ENCODE peak calls at places on chromosomes 2 and 18, in six cellular contexts. One of them, this sample, is unnamed.

GRCh38 chr2:1930956-1931914 is 186.9 kb upstream of the PXDN start:
- DNase-seq in HT1080: no peak
- DNase-seq in activated CD4-positive, CD25-positive, alpha-beta regulatory T cell: no peak
- DNase-seq in psoas muscle: no peak
- DNase-seq in cardiac fibroblast: no peak
- DNase-seq in NCI-H524: no peak
- DNase-seq in this sample: no peak

GRCh38 chr2:143841935-143842334 is 678.0 kb downstream of the ZEB2 start:
- DNase-seq in psoas muscle: no peak
- DNase-seq in cardiac fibroblast: peak; percentile 40
- DNase-seq in activated CD4-positive, CD25-positive, alpha-beta regulatory T cell: no peak
- DNase-seq in HT1080: no peak
- DNase-seq in NCI-H524: peak; percentile 15
- DNase-seq in this sample: no peak

GRCh38 chr18:48460929-48461583 is 51.9 kb upstream of the ZBTB7C start:
- DNase-seq in activated CD4-positive, CD25-positive, alpha-beta regulatory T cell: no peak
- DNase-seq in psoas muscle: no peak
- DNase-seq in HT1080: peak; percentile 36
- DNase-seq in cardiac fibroblast: peak; percentile 48
- DNase-seq in NCI-H524: no peak
- DNase-seq in this sample: peak; percentile 39

GRCh38 chr2:135664623-135665068 is 77.0 kb upstream of the UBXN4 start:
- DNase-seq in NCI-H524: no peak
- DNase-seq in activated CD4-positive, CD25-positive, alpha-beta regulatory T cell: no peak
- DNase-seq in HT1080: peak; percentile 16
- DNase-seq in cardiac fibroblast: peak; percentile 28
- DNase-seq in psoas muscle: no peak
- DNase-seq in this sample: no peak

GRCh38 chr2:1588994-1589611 is 155.2 kb downstream of the PXDN start:
- DNase-seq in NCI-H524: no peak
- DNase-seq in psoas muscle: peak; percentile 37
- DNase-seq in cardiac fibroblast: peak; percentile 37
- DNase-seq in HT1080: peak; percentile 34
- DNase-seq in activated CD4-positive, CD25-positive, alpha-beta regulatory T cell: no peak
- DNase-seq in this sample: no peak

GRCh38 chr2:18918280-18918679 is 328.9 kb upstream of the NT5C1B start:
- DNase-seq in HT1080: no peak
- DNase-seq in psoas muscle: no peak
- DNase-seq in NCI-H524: no peak
- DNase-seq in cardiac fibroblast: no peak
- DNase-seq in activated CD4-positive, CD25-positive, alpha-beta regulatory T cell: no peak
- DNase-seq in this sample: no peak

GRCh38 chr18:62438402-62438801 is 84.4 kb upstream of the ZCCHC2 start:
- DNase-seq in psoas muscle: no peak
- DNase-seq in NCI-H524: no peak
- DNase-seq in cardiac fibroblast: no peak
- DNase-seq in HT1080: no peak
- DNase-seq in activated CD4-positive, CD25-positive, alpha-beta regulatory T cell: no peak
- DNase-seq in this sample: no peak

GRCh38 chr2:98748303-98749052 is 17.5 kb upstream of the MGAT4A start:
- DNase-seq in NCI-H524: no peak
- DNase-seq in HT1080: no peak
- DNase-seq in cardiac fibroblast: no peak
- DNase-seq in activated CD4-positive, CD25-positive, alpha-beta regulatory T cell: no peak
- DNase-seq in psoas muscle: no peak
- DNase-seq in this sample: no peak

GRCh38 chr2:201542291-201542690 is 90.8 kb downstream of the STRADB start:
- DNase-seq in NCI-H524: no peak
- DNase-seq in psoas muscle: no peak
- DNase-seq in cardiac fibroblast: no peak
- DNase-seq in HT1080: no peak
- DNase-seq in activated CD4-positive, CD25-positive, alpha-beta regulatory T cell: no peak
- DNase-seq in this sample: no peak

GRCh38 chr2:71691747-71692455 is 238.5 kb downstream of the DYSF start:
- DNase-seq in activated CD4-positive, CD25-positive, alpha-beta regulatory T cell: no peak
- DNase-seq in HT1080: no peak
- DNase-seq in psoas muscle: peak; percentile 89
- DNase-seq in cardiac fibroblast: peak; percentile 8
- DNase-seq in NCI-H524: no peak
- DNase-seq in this sample: no peak

GRCh38 chr2:237178396-237178795 is 92.7 kb downstream of the COPS8 start:
- DNase-seq in HT1080: peak; percentile 84
- DNase-seq in psoas muscle: no peak
- DNase-seq in cardiac fibroblast: no peak
- DNase-seq in activated CD4-positive, CD25-positive, alpha-beta regulatory T cell: no peak
- DNase-seq in NCI-H524: no peak
- DNase-seq in this sample: no peak

GRCh38 chr2:218310853-218311542 is 18.7 kb upstream of the TMBIM1 start:
- DNase-seq in cardiac fibroblast: no peak
- DNase-seq in NCI-H524: no peak
- DNase-seq in psoas muscle: no peak
- DNase-seq in HT1080: no peak
- DNase-seq in activated CD4-positive, CD25-positive, alpha-beta regulatory T cell: no peak
- DNase-seq in this sample: no peak

GRCh38 chr2:221125691-221126090 is 446.4 kb downstream of the EPHA4 start:
- DNase-seq in activated CD4-positive, CD25-positive, alpha-beta regulatory T cell: no peak
- DNase-seq in NCI-H524: no peak
- DNase-seq in psoas muscle: no peak
- DNase-seq in HT1080: no peak
- DNase-seq in cardiac fibroblast: no peak
- DNase-seq in this sample: no peak

GRCh38 chr2:96207073-96207777 is 1.4 kb downstream of the STARD7 start:
- DNase-seq in HT1080: no peak
- DNase-seq in psoas muscle: no peak
- DNase-seq in cardiac fibroblast: no peak
- DNase-seq in activated CD4-positive, CD25-positive, alpha-beta regulatory T cell: no peak
- DNase-seq in NCI-H524: no peak
- DNase-seq in this sample: no peak

GRCh38 chr2:180730976-180731375 is 249.4 kb upstream of the UBE2E3 start:
- DNase-seq in NCI-H524: no peak
- DNase-seq in cardiac fibroblast: peak; percentile 36
- DNase-seq in HT1080: peak; percentile 11
- DNase-seq in activated CD4-positive, CD25-positive, alpha-beta regulatory T cell: no peak
- DNase-seq in psoas muscle: no peak
- DNase-seq in this sample: no peak

GRCh38 chr2:286774-287392 is 1.0 kb downstream of the ALKAL2 start:
- DNase-seq in psoas muscle: no peak
- DNase-seq in NCI-H524: no peak
- DNase-seq in HT1080: no peak
- DNase-seq in cardiac fibroblast: no peak
- DNase-seq in activated CD4-positive, CD25-positive, alpha-beta regulatory T cell: no peak
- DNase-seq in this sample: peak; percentile 16

GRCh38 chr2:205531082-205531481 is 151.2 kb upstream of the NRP2 start:
- DNase-seq in activated CD4-positive, CD25-positive, alpha-beta regulatory T cell: no peak
- DNase-seq in NCI-H524: no peak
- DNase-seq in HT1080: no peak
- DNase-seq in cardiac fibroblast: no peak
- DNase-seq in psoas muscle: no peak
- DNase-seq in this sample: no peak

GRCh38 chr2:148928395-148928794 is 53.4 kb downstream of the KIF5C start:
- DNase-seq in cardiac fibroblast: no peak
- DNase-seq in HT1080: no peak
- DNase-seq in activated CD4-positive, CD25-positive, alpha-beta regulatory T cell: no peak
- DNase-seq in NCI-H524: no peak
- DNase-seq in psoas muscle: no peak
- DNase-seq in this sample: no peak

This sample was measured in hepatocyte.